ENCODE peak calls at places on chromosome 18, in six cellular contexts. A is sigmoid colon, Y is ovary, B is stomach, O is HCT116, X is NB4. P is an unnamed sample.

GRCh38 chr18:45493830-45494229 is 121.4 kb upstream of the SLC14A2 start:
- DNase-seq in A (no peak), O (no peak), X (no peak), Y (no peak), B (no peak), P (no peak)

GRCh38 chr18:9876867-9877654 is 8.7 kb upstream of the TXNDC2 start:
- DNase-seq in B (no peak), A (no peak), Y (peak), X (peak), O (peak), P (no peak)

GRCh38 chr18:61870151-61870550 is 22.7 kb downstream of the RNF152 start:
- DNase-seq in B (no peak), O (no peak), X (no peak), A (no peak), Y (no peak), P (no peak)

GRCh38 chr18:37065221-37065620 is 236.3 kb downstream of the KIAA1328 start:
- DNase-seq in Y (no peak), A (no peak), X (no peak), O (no peak), B (no peak), P (no peak)

GRCh38 chr18:33584845-33585775 is 7.1 kb downstream of the ASXL3 start:
- DNase-seq in Y (no peak), B (no peak), A (no peak), O (no peak), X (no peak), P (peak)

GRCh38 chr18:5284808-5285207 is 10.7 kb downstream of the ZBTB14 start:
- DNase-seq in X (no peak), Y (no peak), B (no peak), O (no peak), A (no peak), P (no peak)

GRCh38 chr18:79258447-79258846 is 137.3 kb upstream of the NFATC1 start:
- DNase-seq in O (no peak), B (no peak), X (no peak), A (no peak), Y (no peak), P (no peak)

GRCh38 chr18:10476430-10476829 is 22.0 kb downstream of the APCDD1 start:
- DNase-seq in B (no peak), O (no peak), Y (peak), A (no peak), X (no peak), P (no peak)

GRCh38 chr18:13461488-13461887 is 242.9 kb downstream of the LDLRAD4 start:
- DNase-seq in B (peak), X (peak), O (no peak), A (no peak), Y (no peak), P (no peak)

GRCh38 chr18:13463526-13463925 is 245.0 kb downstream of the LDLRAD4 start:
- DNase-seq in A (peak), B (no peak), Y (no peak), X (no peak), O (no peak), P (no peak)

GRCh38 chr18:13462686-13463085 is 244.1 kb downstream of the LDLRAD4 start:
- DNase-seq in B (no peak), X (no peak), O (no peak), Y (no peak), A (peak), P (no peak)

GRCh38 chr18:13461936-13462335 is 243.4 kb downstream of the LDLRAD4 start:
- DNase-seq in O (no peak), Y (no peak), A (peak), B (peak), X (no peak), P (no peak)

DNA sequence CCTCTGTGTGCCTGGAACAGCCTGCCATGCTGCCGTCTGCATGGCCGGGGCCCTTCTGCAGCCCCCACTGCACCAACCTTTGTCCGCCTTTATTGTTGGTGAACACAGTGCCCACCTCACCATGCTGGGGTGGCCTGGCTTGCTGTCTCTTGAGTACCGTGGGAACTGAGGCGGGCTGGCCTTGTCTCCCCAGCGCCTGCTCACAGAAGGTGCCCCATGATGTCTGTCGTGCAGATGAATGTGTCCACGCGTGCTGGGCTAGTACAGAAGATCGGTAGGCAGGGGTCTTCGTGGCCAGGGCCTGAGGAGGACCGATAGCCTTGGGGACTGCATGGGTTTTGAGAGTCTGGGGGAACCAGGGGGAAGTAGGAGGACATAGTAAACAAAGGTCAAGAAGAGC is 242.4 kb downstream of the LDLRAD4 start:
- DNase-seq in Y (no peak), B (peak), X (no peak), O (no peak), A (peak), P (no peak)
- TF ChIP-seq POLR2A in Y (no peak), B (no peak), X (no peak), O (no peak), A (no peak), P (no peak)

GRCh38 chr18:50128506-50129271 is 66.3 kb downstream of the MYO5B start:
- DNase-seq in O (no peak), X (no peak), B (peak), A (no peak), Y (no peak), P (no peak)
- TF ChIP-seq POLR2A in O (no peak), X (no peak), B (no peak), A (no peak), Y (no peak), P (no peak)

DNA sequence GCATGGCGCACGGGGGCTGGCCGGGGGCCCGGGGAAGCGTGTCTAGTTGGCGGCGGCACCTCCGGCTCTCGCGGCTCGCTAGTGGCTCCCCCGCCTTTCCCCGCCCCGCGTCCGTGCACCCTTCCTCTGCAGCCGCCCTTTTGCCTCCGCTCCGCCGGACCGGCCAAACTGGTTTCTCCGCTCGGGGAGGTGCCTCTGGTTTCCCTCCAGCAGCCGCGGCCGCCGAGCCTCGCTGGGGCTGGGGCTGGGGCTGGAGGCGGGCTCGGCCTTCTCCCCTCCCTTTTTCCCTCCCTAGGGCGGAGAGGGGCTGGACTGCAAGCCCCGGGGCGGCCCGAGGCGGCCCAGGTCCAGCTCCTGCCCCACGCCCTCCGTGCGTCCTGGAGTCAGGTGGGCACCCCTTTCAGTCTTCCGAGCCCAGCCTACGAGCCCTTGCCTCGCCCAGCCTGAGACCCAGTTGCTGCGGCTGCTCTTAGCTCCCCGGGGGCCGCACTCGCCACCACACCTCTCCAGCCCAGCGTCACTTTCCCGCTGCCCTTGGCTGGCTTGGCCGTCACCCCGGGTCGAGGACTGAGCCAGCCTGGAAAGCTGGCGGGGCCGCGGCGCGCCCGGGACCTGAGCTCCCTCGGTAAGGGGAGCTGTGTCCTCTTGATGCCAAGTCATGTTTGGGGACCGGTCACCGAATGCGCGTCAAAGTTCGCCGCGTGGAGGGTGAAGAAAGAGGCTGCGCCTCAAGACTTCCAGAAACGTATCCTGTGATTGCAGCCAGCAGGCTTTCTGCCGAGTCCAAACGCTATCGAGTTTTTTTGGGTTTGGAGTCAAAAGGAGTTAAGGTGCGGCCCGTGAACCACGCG is at the start of gene ATP8B1:
- DNase-seq in O (peak), X (peak), A (peak), B (peak), Y (peak), P (peak)
- TF ChIP-seq POLR2A in O (peak), X (no peak), A (peak), B (no peak), Y (peak), P (peak)

GRCh38 chr18:13565228-13565627 is 161.1 kb downstream of the FAM210A start:
- DNase-seq in Y (no peak), O (no peak), X (no peak), A (no peak), B (no peak), P (peak)

GRCh38 chr18:13563390-13563805 is 163.0 kb downstream of the FAM210A start:
- DNase-seq in B (no peak), A (no peak), X (no peak), Y (no peak), O (no peak), P (peak)

GRCh38 chr18:13564579-13564978 is 161.8 kb downstream of the FAM210A start:
- DNase-seq in A (no peak), O (no peak), B (no peak), X (no peak), Y (no peak), P (peak)

GRCh38 chr18:13560306-13560705 is 166.1 kb downstream of the FAM210A start:
- DNase-seq in B (no peak), Y (no peak), X (no peak), A (no peak), O (no peak), P (no peak)

DNA sequence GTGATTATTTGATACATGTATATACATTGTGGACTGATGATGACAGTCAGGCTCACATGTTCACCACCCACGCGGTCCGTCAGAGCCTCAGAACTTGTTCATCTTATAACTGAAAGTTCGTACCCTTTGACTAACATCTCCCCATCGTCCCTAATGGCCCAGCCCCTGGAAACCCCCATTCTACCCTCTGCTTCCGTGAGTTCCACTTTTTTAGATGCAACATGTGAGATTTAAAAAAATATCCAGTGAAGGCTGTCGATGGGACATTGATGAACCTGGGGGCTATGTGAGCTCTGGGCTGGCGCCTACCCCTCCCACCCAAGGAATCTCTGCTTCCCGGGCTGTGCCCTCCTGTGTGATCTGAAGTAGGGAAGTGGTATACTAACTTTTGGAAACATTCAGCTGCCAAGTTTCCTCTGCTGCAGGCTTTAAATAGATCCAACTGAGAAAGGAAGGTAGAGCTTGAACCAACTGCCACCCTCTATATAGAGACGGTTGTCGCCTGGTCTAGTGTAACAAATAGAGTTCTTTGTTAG is 163.8 kb downstream of the FAM210A start:
- DNase-seq in X (no peak), B (no peak), A (no peak), O (no peak), Y (no peak), P (peak)
- TF ChIP-seq POLR2A in X (no peak), B (no peak), A (no peak), O (no peak), Y (no peak), P (no peak)

DNA sequence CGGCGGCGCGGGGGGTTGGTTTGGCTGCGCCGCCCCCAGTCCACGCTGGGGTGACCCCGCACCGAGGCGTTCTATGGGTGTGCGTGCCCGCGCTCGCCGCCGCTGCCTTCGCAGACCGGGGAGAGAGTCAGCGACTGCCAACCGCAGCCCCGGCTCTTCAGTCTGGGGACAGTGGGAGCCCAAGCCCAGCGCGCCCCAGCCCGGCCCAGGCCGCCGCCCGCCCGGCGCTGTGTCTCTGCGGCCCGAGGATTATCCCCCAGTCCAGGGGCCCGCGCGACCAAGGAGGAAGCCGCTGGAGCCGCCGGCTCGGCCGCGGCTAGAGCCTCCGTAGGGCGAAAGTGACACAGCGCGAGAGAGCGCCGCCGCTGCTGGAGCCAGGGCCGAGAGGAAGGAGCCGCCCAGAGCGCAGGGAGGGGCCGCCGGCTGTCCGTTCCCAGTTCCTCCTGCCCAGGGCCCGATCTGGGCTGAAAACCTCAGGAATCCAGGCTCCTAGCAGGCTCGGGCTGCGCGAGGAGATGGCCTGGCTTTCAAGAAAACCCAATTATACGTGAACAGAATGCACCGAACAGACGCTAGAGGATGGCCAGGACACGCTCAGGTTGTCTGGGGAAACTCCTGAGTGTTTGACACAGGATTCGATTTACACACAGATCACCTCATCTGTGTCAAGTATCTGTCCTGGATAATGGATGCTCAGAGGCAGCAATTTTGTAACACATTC is 2.4 kb downstream of the CTIF start:
- DNase-seq in B (peak), Y (peak), O (no peak), X (peak), A (peak), P (peak)
- TF ChIP-seq POLR2A in B (no peak), Y (no peak), O (no peak), X (no peak), A (peak), P (no peak)

GRCh38 chr18:24138884-24139616 is at the start of gene CABYR:
- DNase-seq in O (no peak), A (peak), Y (peak), B (peak), X (peak), P (peak)
- TF ChIP-seq POLR2A in O (no peak), A (no peak), Y (peak), B (no peak), X (no peak), P (peak)

DNA sequence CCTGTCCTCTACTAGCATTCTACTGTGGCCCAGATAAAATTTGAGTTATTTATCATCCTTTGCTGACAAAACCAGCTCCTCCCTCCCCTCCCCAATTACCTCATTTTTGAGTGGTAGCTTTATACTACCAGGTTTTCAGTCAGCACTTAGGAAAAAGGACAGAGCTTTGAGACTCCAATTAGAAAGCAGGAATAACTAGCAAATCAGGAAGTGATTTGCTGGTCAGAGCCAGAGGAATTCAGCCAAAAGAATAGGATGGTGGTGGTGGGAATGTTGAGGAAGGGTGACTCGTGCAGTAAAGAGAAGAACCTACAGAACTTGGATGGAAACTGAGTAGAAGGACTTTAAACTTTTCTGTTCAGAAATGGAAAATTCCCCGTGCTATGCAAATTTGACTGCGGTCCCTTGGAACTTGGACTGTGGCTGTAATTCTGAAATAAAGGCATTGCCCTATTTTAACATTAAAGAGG is 3.7 kb downstream of the MYL12B start:
- DNase-seq in B (no peak), Y (no peak), A (no peak), X (no peak), O (no peak), P (no peak)
- TF ChIP-seq POLR2A in B (no peak), Y (no peak), A (no peak), X (no peak), O (no peak), P (no peak)